ENCODE peak calls at places on chromosomes 6 and 20, in seven cellular contexts. S is mammary epithelial cell; U is AG04450; H is endothelial cell of umbilical vein; N is left lung; W is stomach; J is CD8-positive, alpha-beta T cell. D is an unnamed sample.

GRCh38 chr6:46320505-46320904 is 149.7 kb upstream of the ENPP5 start:
- DNase-seq in S (no peak), W (no peak), H (no peak), N (no peak), U (no peak), J (no peak), D (no peak)

GRCh38 chr20:14445902-14446301 is 108.5 kb upstream of the FLRT3 start:
- DNase-seq in N (no peak), H (no peak), J (no peak), W (no peak), U (no peak), S (peak; percentile 28), D (no peak)

GRCh38 chr20:20699144-20699543 is 13.3 kb downstream of the RALGAPA2 start:
- DNase-seq in S (no peak), W (no peak), J (no peak), N (no peak), H (peak; percentile 28), U (no peak), D (no peak)

GRCh38 chr6:52416629-52417151 is 3.5 kb upstream of the EFHC1 start:
- DNase-seq in U (no peak), W (no peak), J (no peak), S (peak; percentile 63), N (no peak), H (peak; percentile 79), D (no peak)

GRCh38 chr6:3285732-3286131 is 27.0 kb downstream of the PSMG4 start:
- DNase-seq in U (no peak), J (no peak), W (no peak), S (no peak), N (peak; percentile 33), H (no peak), D (no peak)

GRCh38 chr6:2706482-2706881 is 44.2 kb downstream of the MYLK4 start:
- DNase-seq in H (no peak), S (no peak), W (no peak), U (no peak), J (no peak), N (no peak), D (no peak)

GRCh38 chr6:1720620-1721322 is 111.1 kb downstream of the FOXC1 start:
- DNase-seq in W (no peak), N (no peak), J (no peak), H (no peak), S (no peak), U (no peak), D (no peak)

GRCh38 chr20:588932-589672 is 21.0 kb downstream of the TCF15 start:
- DNase-seq in J (no peak), N (no peak), U (no peak), H (no peak), S (no peak), W (no peak), D (no peak)

GRCh38 chr6:11535801-11536230 is 1.7 kb upstream of the TMEM170B start:
- DNase-seq in S (peak; percentile 47), N (no peak), H (peak; percentile 90), U (no peak), W (peak; percentile 33), J (no peak), D (no peak)

GRCh38 chr6:126546771-126547170 is 206.9 kb downstream of the CENPW start:
- DNase-seq in N (no peak), U (no peak), W (no peak), H (no peak), J (no peak), S (no peak), D (no peak)

GRCh38 chr6:111663692-111664564 is 58.2 kb upstream of the TRAF3IP2 start:
- DNase-seq in S (no peak), U (no peak), J (no peak), H (peak; percentile 38), N (peak; percentile 48), W (no peak), D (no peak)

GRCh38 chr6:26104457-26105108 is 17.4 kb downstream of the HFE start:
- DNase-seq in S (no peak), N (no peak), W (no peak), J (no peak), H (no peak), U (no peak), D (no peak)

GRCh38 chr6:5930968-5931367 is 75.8 kb downstream of the NRN1 start:
- DNase-seq in W (no peak), J (no peak), H (no peak), U (no peak), S (no peak), N (no peak), D (no peak)

GRCh38 chr6:148723484-148723883 is 23.3 kb upstream of the UST start:
- DNase-seq in J (no peak), W (no peak), S (peak; percentile 16), U (peak; percentile 88), H (no peak), N (no peak), D (no peak)

GRCh38 chr6:158205220-158205944 is 37.2 kb downstream of the GTF2H5 start:
- DNase-seq in H (no peak), N (no peak), U (no peak), W (peak; percentile 40), J (no peak), S (no peak), D (no peak)

GRCh38 chr6:45710304-45710821 is 305.3 kb downstream of the CLIC5 start:
- DNase-seq in U (no peak), N (peak; percentile 44), H (no peak), J (no peak), W (peak; percentile 43), S (no peak), D (no peak)

GRCh38 chr6:24093381-24093780 is 32.6 kb upstream of the NRSN1 start:
- DNase-seq in J (no peak), W (no peak), H (no peak), N (no peak), S (no peak), U (no peak), D (no peak)

GRCh38 chr20:59084041-59084841 is 41.7 kb upstream of the PRELID3B start:
- DNase-seq in W (peak; percentile 40), J (no peak), S (no peak), N (no peak), U (no peak), H (no peak), D (no peak)

GRCh38 chr6:72218125-72218524 is 331.8 kb downstream of the RIMS1 start:
- DNase-seq in W (peak; percentile 46), J (no peak), N (peak; percentile 29), U (no peak), S (peak; percentile 11), H (peak; percentile 32), D (no peak)

GRCh38 chr20:9269280-9269971 is 200.5 kb downstream of the PLCB4 start:
- DNase-seq in J (no peak), N (no peak), H (no peak), S (no peak), W (no peak), U (no peak), D (no peak)

DNA sequence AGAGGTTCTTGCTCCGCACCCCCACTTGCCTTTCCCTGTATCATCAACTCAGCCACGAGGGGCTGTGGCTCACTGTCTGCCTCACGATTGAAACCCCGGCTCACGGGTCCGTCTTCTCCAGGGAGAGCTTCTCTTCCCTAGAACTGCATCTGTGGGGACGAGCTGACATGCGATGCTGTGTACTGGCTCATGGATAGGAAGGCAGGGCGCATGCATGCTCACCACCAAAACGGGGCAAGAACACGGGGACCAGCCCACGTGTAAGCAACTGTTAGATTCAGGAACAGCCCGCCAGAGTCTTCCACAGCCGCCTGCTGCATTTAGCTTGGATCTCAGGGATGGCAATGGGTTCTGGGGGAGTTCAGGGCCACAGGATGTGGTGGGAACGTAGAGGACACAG is 275.9 kb upstream of the CDH4 start:
- DNase-seq in H (no peak), J (no peak), S (no peak), U (no peak), N (no peak), W (no peak), D (no peak)
- H3K9me3 ChIP-seq in H (peaks cover 15% of the 10 kb centered on the region), J (no peaks in the 10 kb centered on the region), S (no peaks in the 10 kb centered on the region), U (no peaks in the 10 kb centered on the region), N (no peaks in the 10 kb centered on the region), W (peaks cover 18% of the 10 kb centered on the region), D (no peaks in the 10 kb centered on the region)

DNA sequence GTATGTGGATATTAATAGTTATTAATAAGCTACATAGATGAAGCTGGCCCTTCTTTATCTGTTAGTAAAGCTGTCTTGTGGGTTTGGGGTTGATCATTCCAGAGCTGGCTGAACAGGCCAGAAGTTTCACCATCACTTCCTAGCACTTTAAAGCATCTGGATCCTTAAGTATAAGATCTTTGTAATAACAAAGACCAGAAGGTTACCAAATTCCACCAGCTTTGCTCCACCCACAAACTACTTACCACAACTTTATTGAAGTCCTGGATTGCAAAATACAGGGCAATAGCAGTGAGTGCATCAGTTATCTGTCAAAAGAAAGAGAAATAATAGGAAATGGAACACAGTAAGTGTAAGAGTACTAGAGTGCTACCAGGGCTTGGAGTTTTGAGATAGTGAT is 33.0 kb downstream of the PIGU start:
- DNase-seq in H (no peak), S (peak; percentile 82), J (no peak), W (no peak), N (no peak), U (peak; percentile 79), D (no peak)
- H3K9me3 ChIP-seq in H (no peaks in the 10 kb centered on the region), S (no peaks in the 10 kb centered on the region), J (no peaks in the 10 kb centered on the region), W (no peaks in the 10 kb centered on the region), N (no peaks in the 10 kb centered on the region), U (no peaks in the 10 kb centered on the region), D (no peaks in the 10 kb centered on the region)

DNA sequence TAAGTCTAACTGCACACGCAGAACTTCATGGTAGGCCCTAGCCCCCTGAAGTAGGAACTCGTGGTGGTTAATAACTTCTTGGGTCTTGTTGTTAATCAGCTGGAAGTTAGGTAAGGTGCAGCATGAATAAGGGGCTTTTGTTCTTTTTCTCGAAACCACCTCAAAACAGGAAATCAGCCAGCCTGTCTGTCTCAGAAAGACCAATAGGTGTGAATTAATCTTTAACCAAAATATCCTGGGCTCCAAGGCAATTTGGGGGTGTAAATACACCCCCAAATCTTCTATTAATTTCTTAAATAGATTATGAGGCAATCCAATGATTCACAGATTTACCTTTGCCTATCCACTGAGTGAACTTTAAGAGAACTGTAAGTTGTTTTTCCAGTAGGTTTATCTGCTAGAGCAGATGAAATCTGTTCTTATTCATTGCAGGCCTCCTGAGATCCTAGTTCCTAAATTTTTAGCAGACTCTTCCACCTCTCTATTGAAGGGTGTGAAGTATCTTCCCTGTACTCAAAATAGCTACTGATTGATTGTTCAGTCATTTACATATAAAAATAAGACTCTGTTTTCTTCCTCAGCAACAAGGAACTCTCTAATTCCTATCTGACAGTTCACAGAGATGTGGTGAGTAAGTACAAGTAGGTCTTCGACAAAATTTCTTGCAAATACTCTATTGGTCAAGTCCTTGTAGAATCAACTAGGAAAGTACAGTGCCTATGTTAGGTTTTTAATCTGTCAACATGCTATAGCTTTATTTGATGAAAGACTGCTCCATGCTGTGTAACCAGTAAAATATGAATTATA is 427.1 kb upstream of the NOX3 start:
- DNase-seq in S (no peak), W (no peak), H (peak; percentile 60), N (no peak), U (no peak), J (no peak), D (no peak)
- H3K9me3 ChIP-seq in S (no peaks in the 10 kb centered on the region), W (no peaks in the 10 kb centered on the region), H (no peaks in the 10 kb centered on the region), N (no peaks in the 10 kb centered on the region), U (no peaks in the 10 kb centered on the region), J (no peaks in the 10 kb centered on the region), D (no peaks in the 10 kb centered on the region)

GRCh38 chr6:22766979-22767378 is 197.6 kb downstream of the HDGFL1 start:
- DNase-seq in N (no peak), H (no peak), W (no peak), J (no peak), S (peak; percentile 38), U (no peak), D (no peak)
- H3K9me3 ChIP-seq in N (no peaks in the 10 kb centered on the region), H (no peaks in the 10 kb centered on the region), W (no peaks in the 10 kb centered on the region), J (no peaks in the 10 kb centered on the region), S (no peaks in the 10 kb centered on the region), U (no peaks in the 10 kb centered on the region), D (no peaks in the 10 kb centered on the region)

GRCh38 chr6:27452496-27452897 is 20.4 kb downstream of the ZNF184 start:
- DNase-seq in N (no peak), J (no peak), H (no peak), U (no peak), S (no peak), W (no peak), D (no peak)
- H3K9me3 ChIP-seq in N (peaks cover 7% of the 10 kb centered on the region), J (peaks cover 65% of the 10 kb centered on the region), H (peaks cover 37% of the 10 kb centered on the region), U (peaks cover 30% of the 10 kb centered on the region), S (peaks cover 82% of the 10 kb centered on the region), W (peaks cover 61% of the 10 kb centered on the region), D (peaks cover 80% of the 10 kb centered on the region)

D was measured in T-helper 17 cell.